ENCODE peak calls at places on chromosomes 6 and 20, in five cellular contexts. G is HCT116, N is transverse colon, U is upper lobe of left lung, Z is prostate gland. F is an unnamed sample.

GRCh38 chr6:163170294-163170883 is 244.1 kb upstream of the QKI start:
- DNase-seq in N (no peak), G (no peak), Z (no peak), U (no peak), F (peak; percentile 22)

GRCh38 chr6:162249907-162250642 is 477.5 kb downstream of the PRKN start:
- DNase-seq in N (no peak), U (no peak), G (no peak), Z (no peak), F (no peak)

GRCh38 chr20:42401598-42401997 is 783.4 kb upstream of the CHD6 start:
- DNase-seq in N (no peak), U (no peak), Z (no peak), G (no peak), F (no peak)

GRCh38 chr20:4942336-4942735 is 59.0 kb downstream of the SLC23A2 start:
- DNase-seq in N (no peak), Z (no peak), G (no peak), U (no peak), F (no peak)

GRCh38 chr6:20302702-20303251 is 90.5 kb upstream of the MBOAT1 start:
- DNase-seq in G (no peak), N (no peak), Z (no peak), U (no peak), F (no peak)

GRCh38 chr6:16420715-16421461 is 182.5 kb downstream of the GMPR start:
- DNase-seq in N (peak; percentile 32), U (no peak), G (no peak), Z (peak; percentile 41), F (no peak)

GRCh38 chr6:159463440-159463839 is 229.6 kb downstream of the SOD2 start:
- DNase-seq in G (peak; percentile 16), N (no peak), Z (no peak), U (no peak), F (no peak)

GRCh38 chr6:22875845-22876244 is 306.5 kb downstream of the HDGFL1 start:
- DNase-seq in G (no peak), U (no peak), Z (no peak), N (no peak), F (no peak)

GRCh38 chr20:47568837-47569410 is 67.2 kb downstream of the NCOA3 start:
- DNase-seq in Z (no peak), G (no peak), U (no peak), N (no peak), F (no peak)

GRCh38 chr20:36572701-36573102 is 695 bp upstream of the TGIF2 start:
- DNase-seq in U (no peak), Z (peak; percentile 7), N (peak; percentile 31), G (no peak), F (no peak)

GRCh38 chr6:75386050-75386770 is 101.6 kb upstream of the TMEM30A start:
- DNase-seq in N (no peak), U (no peak), Z (no peak), G (no peak), F (no peak)
- TF ChIP-seq POLR2A in N (no peak), U (no peak), Z (no peak), G (no peak), F (no peak)

GRCh38 chr20:37725165-37725564 is 31.3 kb downstream of the CTNNBL1 start:
- DNase-seq in N (no peak), U (no peak), Z (no peak), G (no peak), F (no peak)

GRCh38 chr20:37727957-37728634 is 34.3 kb downstream of the CTNNBL1 start:
- DNase-seq in U (no peak), G (no peak), Z (no peak), N (no peak), F (no peak)

GRCh38 chr20:37727247-37727956 is 33.6 kb downstream of the CTNNBL1 start:
- DNase-seq in U (no peak), Z (no peak), N (no peak), G (no peak), F (no peak)

GRCh38 chr20:37728635-37728983 is 34.8 kb downstream of the CTNNBL1 start:
- DNase-seq in Z (no peak), U (no peak), N (no peak), G (no peak), F (no peak)

DNA sequence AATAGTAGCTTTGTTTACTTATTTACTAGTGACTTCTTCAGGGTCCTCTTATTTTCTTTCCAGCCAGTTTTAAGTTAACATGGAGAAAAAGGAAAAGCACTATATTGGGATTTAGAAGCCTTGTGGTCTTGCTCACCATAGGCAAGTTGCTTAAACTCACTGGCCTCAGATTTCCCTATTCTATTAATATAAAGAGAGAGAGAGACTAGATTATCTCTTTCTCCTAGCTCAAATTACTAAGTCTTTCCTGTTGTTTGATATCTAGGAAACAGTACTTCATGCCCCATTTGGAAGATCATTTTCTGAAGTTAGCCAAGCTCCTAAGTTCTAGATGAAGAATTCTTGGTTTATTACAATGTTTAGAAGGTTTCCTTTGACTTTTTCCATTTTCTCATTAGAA is 32.5 kb downstream of the CTNNBL1 start:
- DNase-seq in Z (no peak), N (no peak), U (no peak), G (no peak), F (no peak)
- TF ChIP-seq POLR2AphosphoS5 in Z (no peak), N (no peak), U (no peak), G (no peak), F (no peak)

GRCh38 chr20:3783516-3784225 is 2.4 kb upstream of the SPEF1 start:
- DNase-seq in U (no peak), Z (no peak), G (no peak), N (no peak), F (no peak)

GRCh38 chr20:3778976-3779375 is 2.3 kb downstream of the SPEF1 start:
- DNase-seq in U (peak; percentile 56), G (no peak), N (no peak), Z (no peak), F (no peak)

GRCh38 chr20:3783068-3783489 is 1.8 kb upstream of the SPEF1 start:
- DNase-seq in Z (peak; percentile 73), G (no peak), U (no peak), N (no peak), F (no peak)

GRCh38 chr20:3782597-3782996 is 1.3 kb upstream of the SPEF1 start:
- DNase-seq in N (no peak), U (no peak), Z (no peak), G (no peak), F (no peak)

DNA sequence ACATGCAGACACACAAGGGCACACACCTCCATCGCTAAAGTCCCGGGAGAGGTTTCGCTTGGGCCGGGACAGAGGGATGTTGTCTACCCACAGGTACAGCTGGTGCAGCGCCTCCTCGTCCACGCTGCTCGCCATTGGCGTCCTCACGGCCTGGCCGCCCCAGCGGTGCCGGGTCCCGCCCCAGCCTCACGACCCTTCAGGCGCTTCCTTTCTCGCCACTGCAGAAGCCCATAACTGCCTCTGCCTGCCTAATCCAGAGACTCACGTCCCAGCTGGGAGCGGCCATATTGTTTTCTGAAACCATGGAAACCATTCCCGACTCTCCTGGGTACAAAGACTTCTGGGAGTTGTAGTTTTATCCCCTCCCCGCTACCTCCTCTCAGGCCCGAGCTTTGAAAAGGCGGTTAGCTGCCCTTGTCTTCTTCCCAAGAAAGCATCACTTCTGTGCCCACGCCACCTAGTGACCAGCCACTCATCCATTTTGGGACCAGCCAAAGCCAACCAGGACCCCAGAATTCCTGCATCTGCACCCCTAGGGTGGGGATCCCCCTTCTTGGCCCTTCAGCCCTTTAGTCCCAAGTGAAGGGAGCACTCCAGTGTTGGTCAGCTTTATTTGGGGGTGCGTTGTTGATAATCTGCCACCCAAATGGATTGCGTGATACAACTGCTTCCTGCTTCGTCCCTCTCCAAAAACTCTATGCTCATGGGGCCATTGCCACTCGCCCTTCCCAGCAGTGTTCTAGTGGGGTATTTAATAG is at the start of gene SPEF1:
- DNase-seq in N (peak; percentile 79), U (peak; percentile 85), Z (peak; percentile 76), G (peak; percentile 92), F (peak; percentile 81)
- TF ChIP-seq POLR2A in N (no peak), U (no peak), Z (no peak), G (no peak), F (no peak)

DNA sequence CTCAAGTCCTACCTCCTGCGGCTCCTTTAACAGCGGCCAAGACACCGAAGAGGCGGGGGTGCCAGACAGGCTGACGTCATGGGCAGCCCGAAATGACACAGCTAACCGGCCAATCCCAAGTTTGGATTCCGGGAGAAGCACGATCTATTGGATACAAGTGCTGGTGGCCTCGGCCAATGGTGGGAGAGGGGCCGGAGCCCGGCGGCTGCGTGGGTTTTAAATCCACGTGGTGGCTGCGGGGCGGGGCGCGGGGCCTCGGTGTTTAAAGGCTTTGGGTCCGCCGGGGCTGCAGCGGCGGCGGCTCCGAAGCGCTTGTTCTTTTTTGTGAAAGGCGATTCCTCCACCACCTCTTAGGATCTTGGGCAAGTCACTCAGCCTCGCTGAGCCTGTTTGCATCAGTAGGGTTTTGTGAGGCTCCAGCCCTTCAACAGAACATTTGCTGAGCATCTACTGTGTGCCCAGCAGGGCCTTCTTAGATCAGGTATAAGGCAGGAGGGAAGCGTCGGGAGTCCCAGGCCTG is 8.7 kb upstream of the PMEPA1 start:
- DNase-seq in G (peak; percentile 96), U (peak; percentile 98), Z (peak; percentile 99), N (peak; percentile 97), F (peak; percentile 98)
- TF ChIP-seq POLR2AphosphoS5 in G (no peak), U (no peak), Z (peak; percentile 94), N (no peak), F (no peak)

DNA sequence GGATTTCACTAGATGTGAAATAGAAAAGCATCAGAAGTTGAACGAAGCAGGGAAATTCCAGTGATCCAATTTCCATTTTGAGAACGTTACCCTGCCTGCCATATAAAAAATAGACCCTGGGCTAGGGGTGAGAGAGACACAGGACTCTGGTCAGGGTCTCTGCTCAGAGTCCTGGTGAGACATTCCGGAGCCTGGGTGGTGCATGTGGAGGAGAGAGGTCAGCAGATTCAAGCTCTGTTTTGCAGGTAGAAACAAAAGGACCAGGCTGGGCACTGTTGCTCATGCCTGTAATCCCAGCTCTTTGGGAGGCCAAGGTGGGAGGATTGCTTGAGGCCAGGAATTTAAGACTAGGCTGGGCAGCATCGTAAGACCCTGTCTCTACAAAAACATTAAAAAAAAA is 17.9 kb downstream of the PKIG start:
- DNase-seq in G (no peak), Z (no peak), U (no peak), N (no peak), F (no peak)
- TF ChIP-seq POLR2A in G (no peak), Z (no peak), U (no peak), N (no peak), F (no peak)

DNA sequence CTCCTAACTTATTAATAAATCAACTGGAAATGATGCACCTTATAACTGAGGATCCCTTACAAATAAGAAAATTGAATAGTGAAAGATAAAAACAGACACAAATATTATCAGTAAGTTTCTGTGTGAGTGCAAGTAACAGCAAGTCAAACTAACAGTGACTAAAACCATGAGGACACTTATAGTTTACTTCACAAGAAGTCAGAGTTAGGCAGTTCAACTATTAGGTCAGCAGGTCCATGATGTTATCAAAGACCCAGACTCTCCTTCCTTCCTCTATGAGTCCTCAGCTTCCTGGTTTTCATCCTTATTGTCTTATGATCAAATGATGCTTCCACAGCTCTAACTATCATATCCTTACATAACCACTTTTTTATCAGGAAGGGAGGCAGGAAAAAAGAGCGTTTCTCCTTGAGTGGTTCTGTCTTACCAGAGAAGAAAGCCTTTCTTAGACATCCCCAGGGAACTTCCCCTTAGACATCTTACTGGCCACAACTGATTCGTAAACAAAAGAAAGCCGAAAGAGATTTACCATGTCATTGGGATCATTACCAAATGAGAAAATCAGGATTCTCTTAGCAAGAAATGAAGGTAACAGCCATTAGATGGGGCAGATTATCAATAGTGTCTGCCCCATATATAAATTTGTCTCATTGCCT is 114.3 kb upstream of the LRFN2 start:
- DNase-seq in G (no peak), N (no peak), U (no peak), Z (no peak), F (no peak)
- TF ChIP-seq POLR2AphosphoS5 in G (no peak), N (no peak), U (no peak), Z (no peak), F (no peak)

F was measured in GM12891.